ENCODE peak calls at places on chromosomes 3 and 15, in nine cellular contexts. V, W, I, K, H, Q, G, A and Y are unnamed samples.

GRCh38 chr15:31740203-31740602 is 290.1 kb upstream of the CHRNA7 start:
- DNase-seq in I (no peak), K (no peak), H (no peak), V (peak; percentile 17), Q (no peak), A (no peak), W (no peak), G (no peak), Y (no peak)

GRCh38 chr3:44596631-44597030 is 11.9 kb downstream of the ZNF660 start:
- DNase-seq in A (no peak), W (no peak), I (no peak), K (no peak), H (no peak), V (no peak), Q (no peak), G (peak; percentile 17), Y (no peak)

GRCh38 chr15:25715536-25716413 is 147.4 kb downstream of the ATP10A start:
- DNase-seq in G (no peak), W (no peak), Q (peak; percentile 62), H (no peak), A (no peak), K (no peak), V (no peak), I (no peak), Y (no peak)

GRCh38 chr15:62625421-62626033 is 417.0 kb upstream of the TPM1 start:
- DNase-seq in Q (no peak), K (no peak), I (no peak), G (peak; percentile 32), H (no peak), V (no peak), A (no peak), W (no peak), Y (no peak)

GRCh38 chr3:61464785-61465184 is 96.6 kb upstream of the PTPRG start:
- DNase-seq in Q (no peak), H (peak; percentile 13), W (no peak), K (no peak), V (no peak), A (no peak), G (no peak), I (no peak), Y (no peak)

GRCh38 chr3:156602424-156602823 is 47.5 kb upstream of the SSR3 start:
- DNase-seq in G (no peak), I (no peak), W (no peak), V (no peak), K (no peak), A (no peak), H (no peak), Q (no peak), Y (no peak)

GRCh38 chr3:145125307-145125706 is 1035.7 kb downstream of the PLOD2 start:
- DNase-seq in W (no peak), K (no peak), A (no peak), Q (no peak), V (no peak), H (no peak), I (no peak), G (no peak), Y (no peak)

GRCh38 chr3:149554826-149555225 is 80.3 kb downstream of the TM4SF4 start:
- DNase-seq in K (no peak), H (no peak), I (peak; percentile 23), A (no peak), G (peak; percentile 91), W (no peak), V (no peak), Q (no peak), Y (no peak)

GRCh38 chr3:56443372-56443771 is 24.9 kb downstream of the ERC2 start:
- DNase-seq in A (no peak), W (no peak), H (no peak), V (no peak), G (no peak), I (no peak), K (no peak), Q (no peak), Y (no peak)

GRCh38 chr3:101825904-101826445 is 23.3 kb upstream of the NFKBIZ start:
- DNase-seq in W (no peak), G (peak; percentile 45), V (no peak), A (no peak), H (no peak), I (no peak), K (no peak), Q (no peak), Y (no peak)

GRCh38 chr15:70853270-70853854 is 595 bp downstream of the LARP6 start:
- DNase-seq in V (no peak), A (peak; percentile 8), H (peak; percentile 44), I (no peak), W (peak; percentile 70), Q (peak; percentile 79), K (peak; percentile 39), G (peak; percentile 87), Y (no peak)

GRCh38 chr15:58684036-58684700 is 65.3 kb downstream of the ADAM10 start:
- DNase-seq in G (no peak), K (peak; percentile 77), Q (no peak), V (no peak), W (no peak), A (no peak), I (no peak), H (no peak), Y (no peak)

GRCh38 chr3:149816986-149817385 is 4.0 kb downstream of the RNF13 start:
- DNase-seq in V (no peak), W (no peak), Q (no peak), K (no peak), H (no peak), I (no peak), G (peak; percentile 82), A (no peak), Y (no peak)

GRCh38 chr15:67003586-67003985 is 61.8 kb upstream of the SMAD3 start:
- DNase-seq in G (peak; percentile 53), A (no peak), V (no peak), H (no peak), Q (no peak), K (no peak), W (no peak), I (no peak), Y (no peak)